ENCODE peak calls at places on chromosomes 4 and X, in four cellular contexts. Y is mesendoderm, P is A549, L is IMR-90. R is an unnamed sample.

GRCh38 chrX:28701222-28701621 is 114.0 kb downstream of the IL1RAPL1 start:
- DNase-seq in Y (no peak), P (no peak), L (no peak), R (no peak)

GRCh38 chrX:70998402-70999027 is 67.6 kb upstream of the SLC7A3 start:
- DNase-seq in Y (peak; percentile 62), P (no peak), L (peak; percentile 47), R (peak; percentile 67)

GRCh38 chr4:84379881-84380618 is 119.0 kb downstream of the NKX6-1 start:
- DNase-seq in Y (no peak), P (peak; percentile 4), L (no peak), R (peak; percentile 56)

GRCh38 chrX:72048515-72049455 is 82.9 kb downstream of the RTL5 start:
- DNase-seq in Y (no peak), P (no peak), L (no peak), R (peak; percentile 47)

GRCh38 chr4:125520258-125520990 is 205.7 kb downstream of the FAT4 start:
- DNase-seq in Y (no peak), P (no peak), L (peak; percentile 41), R (no peak)

GRCh38 chr4:84530871-84531270 is 31.8 kb upstream of the NKX6-1 start:
- DNase-seq in Y (peak; percentile 18), P (no peak), L (peak; percentile 19), R (no peak)

GRCh38 chrX:41887691-41888090 is 35.7 kb downstream of the CASK start:
- DNase-seq in Y (no peak), P (no peak), L (no peak), R (no peak)

GRCh38 chr4:16684083-16684482 is 214.4 kb downstream of the LDB2 start:
- DNase-seq in Y (no peak), P (no peak), L (peak; percentile 91), R (no peak)

GRCh38 chrX:146186540-146186939 is 368.9 kb downstream of the SLITRK2 start:
- DNase-seq in Y (no peak), P (no peak), L (no peak), R (no peak)

GRCh38 chrX:2499507-2499906 is 1.3 kb downstream of the DHRSX start:
- DNase-seq in Y (no peak), P (no peak), L (no peak), R (no peak)
- H3K4me3 ChIP-seq in Y (peak overlapping the region; percentile 87), P (peak overlapping the region; percentile 85), L (peak overlapping the region; percentile 68), R (peak overlapping the region; percentile 79)

GRCh38 chrX:130094712-130095111 is 15.6 kb downstream of the ELF4 start:
- DNase-seq in Y (no peak), P (no peak), L (no peak), R (no peak)

GRCh38 chrX:130095249-130095648 is 15.0 kb downstream of the ELF4 start:
- DNase-seq in Y (no peak), P (no peak), L (no peak), R (no peak)

GRCh38 chrX:130086414-130087207 is 23.7 kb downstream of the ELF4 start:
- DNase-seq in Y (no peak), P (no peak), L (no peak), R (no peak)

GRCh38 chrX:130093271-130093670 is 17.0 kb downstream of the ELF4 start:
- DNase-seq in Y (no peak), P (no peak), L (no peak), R (no peak)

GRCh38 chrX:130091976-130092522 is 18.2 kb downstream of the ELF4 start:
- DNase-seq in Y (peak; percentile 70), P (no peak), L (no peak), R (peak; percentile 72)
- H3K4me3 ChIP-seq in Y (no peak overlapping the region), P (no peak overlapping the region), L (no peak overlapping the region), R (no peak overlapping the region)

GRCh38 chr4:76203541-76203940 is 10.1 kb downstream of the SCARB2 start:
- DNase-seq in Y (no peak), P (no peak), L (no peak), R (no peak)
- H3K4me3 ChIP-seq in Y (no peak overlapping the region), P (no peak overlapping the region), L (no peak overlapping the region), R (no peak overlapping the region)

DNA sequence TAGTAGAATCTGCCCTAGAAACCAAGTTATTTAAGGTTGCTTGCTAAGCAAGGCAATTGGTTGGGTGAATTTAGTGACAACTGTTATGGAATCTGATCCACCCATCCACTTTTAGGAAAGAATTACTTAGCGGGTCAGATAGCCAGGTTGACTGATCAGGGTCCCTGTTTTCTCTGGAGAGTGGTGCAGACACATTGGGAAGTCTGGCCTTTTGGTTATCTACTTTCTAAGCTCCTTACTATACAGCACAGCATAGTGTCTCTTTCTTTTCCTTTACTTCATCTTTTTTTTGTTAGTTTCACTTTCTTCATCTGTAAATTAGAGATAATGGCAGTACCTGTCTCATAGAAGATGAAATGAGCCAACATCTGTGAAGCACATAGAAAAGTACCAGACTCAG is 7.4 kb downstream of the HERC3 start:
- DNase-seq in Y (no peak), P (no peak), L (no peak), R (no peak)
- H3K4me3 ChIP-seq in Y (no peak overlapping the region), P (no peak overlapping the region), L (peak overlapping the region; percentile 43), R (no peak overlapping the region)

GRCh38 chr4:2064276-2064991 is 5.3 kb downstream of the NAT8L start:
- DNase-seq in Y (no peak), P (no peak), L (no peak), R (peak; percentile 44)

GRCh38 chr4:2066011-2066551 is 7.0 kb downstream of the NAT8L start:
- DNase-seq in Y (no peak), P (no peak), L (no peak), R (peak; percentile 32)

GRCh38 chr4:2066571-2067445 is 7.7 kb downstream of the NAT8L start:
- DNase-seq in Y (no peak), P (no peak), L (no peak), R (peak; percentile 49)

GRCh38 chr4:2063557-2064275 is 4.6 kb downstream of the NAT8L start:
- DNase-seq in Y (no peak), P (no peak), L (no peak), R (no peak)

GRCh38 chr4:2065106-2065930 is 6.2 kb downstream of the NAT8L start:
- DNase-seq in Y (no peak), P (no peak), L (no peak), R (peak; percentile 45)
- H3K4me3 ChIP-seq in Y (no peak overlapping the region), P (no peak overlapping the region), L (no peak overlapping the region), R (no peak overlapping the region)

GRCh38 chrX:153667931-153668396 is 5.6 kb downstream of the PNCK start:
- DNase-seq in Y (peak; percentile 80), P (peak; percentile 81), L (peak; percentile 64), R (peak; percentile 93)
- H3K4me3 ChIP-seq in Y (no peak overlapping the region), P (peak overlapping the region; percentile 35), L (no peak overlapping the region), R (no peak overlapping the region)

GRCh38 chrX:153880440-153880815 is 5.5 kb downstream of the L1CAM start:
- DNase-seq in Y (no peak), P (no peak), L (no peak), R (peak; percentile 43)

GRCh38 chrX:153878969-153879653 is 6.9 kb downstream of the L1CAM start:
- DNase-seq in Y (peak; percentile 96), P (no peak), L (no peak), R (peak; percentile 93)

GRCh38 chrX:153878285-153878779 is 7.6 kb downstream of the L1CAM start:
- DNase-seq in Y (no peak), P (no peak), L (no peak), R (no peak)

GRCh38 chrX:153881281-153881680 is 4.7 kb downstream of the L1CAM start:
- DNase-seq in Y (no peak), P (no peak), L (no peak), R (peak; percentile 30)

DNA sequence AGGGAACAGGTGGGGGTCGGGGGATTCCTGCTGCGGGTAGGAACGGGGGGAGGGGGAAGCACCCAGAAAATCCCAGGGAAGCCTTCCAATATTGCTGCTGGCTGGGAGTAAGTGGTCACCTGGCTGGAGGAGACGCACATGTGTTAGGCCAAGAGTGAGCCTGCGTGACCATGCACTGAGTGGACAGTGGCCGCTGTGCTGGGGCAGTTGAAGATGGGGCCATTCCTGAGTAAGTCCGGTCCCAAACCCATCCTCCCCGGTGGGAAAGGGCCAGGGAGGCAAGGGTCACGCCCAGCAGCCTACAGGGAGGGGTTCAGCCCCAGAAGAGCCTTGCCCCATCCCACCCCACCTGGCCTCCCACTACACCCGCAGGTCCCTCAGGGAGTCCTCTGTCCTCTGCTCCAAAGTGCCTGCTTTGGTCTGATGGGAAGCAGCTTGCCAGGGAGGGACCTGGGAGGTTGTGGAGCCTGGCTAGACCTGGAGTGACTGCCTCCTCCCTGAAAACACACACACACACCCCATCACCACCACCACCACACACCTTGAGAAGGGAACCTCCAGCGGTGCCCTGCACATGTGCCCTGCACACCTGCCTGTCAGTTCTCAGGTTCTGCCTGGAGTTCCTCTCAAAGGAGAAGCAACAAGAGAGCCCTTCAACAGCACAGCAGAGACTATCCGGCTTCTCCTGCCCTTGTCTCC is 6.1 kb downstream of the L1CAM start:
- DNase-seq in Y (no peak), P (no peak), L (no peak), R (no peak)
- H3K4me3 ChIP-seq in Y (no peak overlapping the region), P (no peak overlapping the region), L (no peak overlapping the region), R (no peak overlapping the region)

R was measured in endodermal cell.